ENCODE peak calls at places on chromosomes 3 and 15, in five cellular contexts. E, C, A, R and J are unnamed samples.

GRCh38 chr3:116785226-116785625 is 75.6 kb downstream of the TUSC7 start:
- DNase-seq in E (no peak), C (no peak), A (no peak), R (no peak), J (no peak)

GRCh38 chr3:76551739-76552138 is 488.2 kb upstream of the ROBO2 start:
- DNase-seq in E (no peak), C (no peak), A (no peak), R (no peak), J (no peak)

GRCh38 chr15:48373855-48374421 is 42.7 kb downstream of the DUT start:
- DNase-seq in E (no peak), C (peak; percentile 87), A (no peak), R (peak; percentile 69), J (no peak)

GRCh38 chr15:34651962-34652725 is 68.7 kb upstream of the GOLGA8B start:
- DNase-seq in E (no peak), C (no peak), A (no peak), R (no peak), J (no peak)

GRCh38 chr3:182596673-182597410 is 196.5 kb upstream of the ATP11B start:
- DNase-seq in E (no peak), C (no peak), A (no peak), R (no peak), J (no peak)

GRCh38 chr15:68114356-68114755 is 60.2 kb downstream of the PIAS1 start:
- DNase-seq in E (no peak), C (peak; percentile 33), A (no peak), R (peak; percentile 40), J (no peak)

GRCh38 chr3:177459397-177459796 is 262.1 kb upstream of the TBL1XR1 start:
- DNase-seq in E (no peak), C (peak; percentile 91), A (no peak), R (peak; percentile 79), J (no peak)

GRCh38 chr15:50889589-50889988 is 18.9 kb upstream of the AP4E1 start:
- DNase-seq in E (no peak), C (no peak), A (no peak), R (no peak), J (no peak)

GRCh38 chr3:160707187-160707789 is 30.3 kb downstream of the ARL14 start:
- DNase-seq in E (peak; percentile 41), C (peak; percentile 73), A (no peak), R (peak; percentile 71), J (no peak)

GRCh38 chr3:42502429-42503250 is at the start of gene VIPR1:
- DNase-seq in E (peak; percentile 77), C (peak; percentile 42), A (peak; percentile 45), R (no peak), J (peak; percentile 93)

GRCh38 chr3:169432692-169433432 is 230.7 kb downstream of the MECOM start:
- DNase-seq in E (peak; percentile 57), C (no peak), A (no peak), R (no peak), J (no peak)

GRCh38 chr15:94631608-94632007 is 400.2 kb downstream of the MCTP2 start:
- DNase-seq in E (no peak), C (no peak), A (no peak), R (no peak), J (no peak)

GRCh38 chr3:177589041-177589650 is 391.9 kb upstream of the TBL1XR1 start:
- DNase-seq in E (no peak), C (peak; percentile 39), A (no peak), R (no peak), J (no peak)

GRCh38 chr3:37905346-37905745 is 43.7 kb downstream of the CTDSPL start:
- DNase-seq in E (no peak), C (no peak), A (no peak), R (no peak), J (no peak)

GRCh38 chr3:46261926-46262594 is 19.8 kb downstream of the CCR3 start:
- DNase-seq in E (no peak), C (no peak), A (no peak), R (no peak), J (no peak)

GRCh38 chr3:148202386-148202785 is 495.3 kb upstream of the AGTR1 start:
- DNase-seq in E (no peak), C (no peak), A (no peak), R (no peak), J (no peak)

GRCh38 chr15:77646104-77646694 is 13.5 kb upstream of the LINGO1 start:
- DNase-seq in E (no peak), C (no peak), A (no peak), R (no peak), J (no peak)

GRCh38 chr3:152620395-152620794 is 214.5 kb upstream of the P2RY1 start:
- DNase-seq in E (no peak), C (no peak), A (no peak), R (no peak), J (no peak)

GRCh38 chr3:151278223-151278622 is at the start of gene P2RY14:
- DNase-seq in E (no peak), C (no peak), A (no peak), R (no peak), J (no peak)

GRCh38 chr3:190225186-190225692 is 97.0 kb downstream of the CLDN1 start:
- DNase-seq in E (no peak), C (peak; percentile 25), A (no peak), R (peak; percentile 57), J (no peak)

GRCh38 chr3:150049317-150049716 is 78.6 kb upstream of the PFN2 start:
- DNase-seq in E (no peak), C (no peak), A (no peak), R (peak; percentile 63), J (no peak)

GRCh38 chr3:78974181-78974770 is 793.5 kb downstream of the ROBO1 start:
- DNase-seq in E (no peak), C (no peak), A (no peak), R (no peak), J (no peak)

GRCh38 chr3:159635047-159635641 is 353.5 kb upstream of the IL12A start:
- DNase-seq in E (peak; percentile 82), C (peak; percentile 18), A (no peak), R (peak; percentile 32), J (no peak)

GRCh38 chr15:50145451-50145872 is 26.4 kb upstream of the ATP8B4 start:
- DNase-seq in E (peak; percentile 60), C (peak; percentile 91), A (no peak), R (peak; percentile 92), J (no peak)

GRCh38 chr3:52302426-52303185 is 13.5 kb upstream of the DNAH1 start:
- DNase-seq in E (no peak), C (no peak), A (no peak), R (no peak), J (no peak)

GRCh38 chr3:194251461-194251860 is 99.7 kb downstream of the CPN2 start:
- DNase-seq in E (no peak), C (no peak), A (no peak), R (no peak), J (no peak)

GRCh38 chr15:80856809-80857377 is 77.7 kb downstream of the CEMIP start:
- DNase-seq in E (peak; percentile 72), C (peak; percentile 21), A (no peak), R (no peak), J (no peak)

GRCh38 chr3:89172150-89172549 is 64.7 kb downstream of the EPHA3 start:
- DNase-seq in E (no peak), C (no peak), A (no peak), R (no peak), J (no peak)

GRCh38 chr3:58679451-58679850 is 12.9 kb upstream of the FAM3D start:
- DNase-seq in E (no peak), C (no peak), A (no peak), R (peak; percentile 28), J (no peak)

GRCh38 chr3:99845999-99846398 is 28.3 kb downstream of the CMSS1 start:
- DNase-seq in E (no peak), C (no peak), A (no peak), R (no peak), J (no peak)

GRCh38 chr3:99842826-99843589 is 25.3 kb downstream of the CMSS1 start:
- DNase-seq in E (peak; percentile 64), C (peak; percentile 78), A (no peak), R (peak; percentile 81), J (no peak)

GRCh38 chr3:99845335-99845734 is 27.7 kb downstream of the CMSS1 start:
- DNase-seq in E (no peak), C (no peak), A (no peak), R (no peak), J (no peak)

GRCh38 chr3:99846472-99846871 is 28.8 kb downstream of the CMSS1 start:
- DNase-seq in E (peak; percentile 81), C (peak; percentile 90), A (no peak), R (peak; percentile 74), J (no peak)

GRCh38 chr3:99843590-99844260 is 26.1 kb downstream of the CMSS1 start:
- DNase-seq in E (no peak), C (peak; percentile 28), A (no peak), R (no peak), J (no peak)
- TF ChIP-seq CTCF in E (peak; percentile 22), C (no peak), A (no peak), R (no peak), J (no peak)

GRCh38 chr3:64297563-64297962 is 72.3 kb upstream of the PRICKLE2 start:
- DNase-seq in E (no peak), C (no peak), A (no peak), R (no peak), J (no peak)

GRCh38 chr3:64294771-64295170 is 69.5 kb upstream of the PRICKLE2 start:
- DNase-seq in E (no peak), C (no peak), A (no peak), R (no peak), J (no peak)

GRCh38 chr3:64299206-64299605 is 73.9 kb upstream of the PRICKLE2 start:
- DNase-seq in E (no peak), C (peak; percentile 32), A (no peak), R (no peak), J (no peak)

GRCh38 chr3:64293121-64293520 is 67.9 kb upstream of the PRICKLE2 start:
- DNase-seq in E (no peak), C (no peak), A (no peak), R (no peak), J (no peak)

DNA sequence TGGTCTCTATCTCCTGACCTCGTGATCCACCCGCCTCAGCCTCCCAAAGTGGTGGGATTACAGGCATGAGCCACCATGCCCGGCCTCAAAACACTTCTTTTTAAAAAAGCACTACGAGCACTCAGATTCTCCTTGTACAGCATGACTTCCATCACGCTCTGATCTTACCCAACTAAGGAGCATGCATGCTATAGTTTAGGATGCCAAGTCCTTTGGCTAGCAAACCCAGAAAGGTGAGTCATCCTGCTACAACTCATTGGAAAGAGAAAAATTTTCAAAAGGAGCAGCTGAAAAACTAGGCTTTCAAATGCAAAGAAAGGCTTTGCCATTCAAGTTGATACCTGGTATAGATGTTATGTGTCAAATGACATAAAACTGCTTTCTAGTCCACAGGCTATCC is 70.3 kb upstream of the PRICKLE2 start:
- DNase-seq in E (no peak), C (peak; percentile 92), A (no peak), R (peak; percentile 94), J (no peak)
- H3K27ac ChIP-seq in E (no peak overlapping the region), C (no peak overlapping the region), A (no peak overlapping the region), R (no peak overlapping the region), J (no peak overlapping the region)

DNA sequence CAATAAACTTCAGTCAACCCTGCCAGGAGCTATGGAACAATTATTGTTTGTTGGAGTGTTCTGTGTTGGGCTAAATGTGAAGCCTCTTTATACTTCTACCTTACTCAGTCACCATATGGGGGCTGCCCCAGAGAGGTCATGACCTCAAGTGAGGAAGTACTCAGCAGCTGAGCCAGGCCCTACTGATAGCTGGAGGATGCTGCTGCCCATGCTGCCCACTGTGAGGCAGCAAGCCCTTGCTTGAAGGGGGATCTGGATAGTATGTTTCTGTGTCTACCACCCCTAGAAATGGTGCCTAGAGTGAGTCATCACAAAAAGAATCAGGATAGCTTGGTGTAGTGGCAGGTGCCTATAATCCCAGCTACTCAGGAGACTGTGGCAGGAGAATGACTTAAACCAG is 4.5 kb upstream of the RPL24 start:
- DNase-seq in E (no peak), C (no peak), A (no peak), R (no peak), J (no peak)
- TF ChIP-seq CTCF in E (no peak), C (no peak), A (no peak), R (no peak), J (no peak)

GRCh38 chr3:94520364-94520763 is 457.5 kb downstream of the NSUN3 start:
- DNase-seq in E (no peak), C (no peak), A (no peak), R (no peak), J (no peak)
- H3K27ac ChIP-seq in E (no peak overlapping the region), C (peak overlapping the region; percentile 63), A (no peak overlapping the region), R (no peak overlapping the region), J (no peak overlapping the region)